ENCODE peak calls at places on chromosome 22, in four cellular contexts. F is Peyer's patch, I is colonic mucosa, W is endodermal cell. G is an unnamed sample.

GRCh38 chr22:37267128-37267587 is 15.2 kb upstream of the CYTH4 start:
- DNase-seq in W (peak), F (peak), I (peak), G (no peak)

GRCh38 chr22:47736166-47737034 is 974.0 kb downstream of the TBC1D22A start:
- DNase-seq in W (no peak), F (no peak), I (no peak), G (no peak)

GRCh38 chr22:41524283-41524682 is 20.0 kb downstream of the POLR3H start:
- DNase-seq in F (peak), W (no peak), I (peak), G (no peak)

GRCh38 chr22:32796865-32797573 is 4.5 kb upstream of the TIMP3 start:
- DNase-seq in W (peak), I (peak), F (peak), G (peak)

GRCh38 chr22:35705141-35705540 is 12.5 kb upstream of the APOL5 start:
- DNase-seq in F (no peak), W (no peak), I (no peak), G (no peak)

GRCh38 chr22:39457047-39457545 is 284 bp downstream of the MGAT3 start:
- DNase-seq in W (no peak), I (no peak), F (no peak), G (no peak)

GRCh38 chr22:39237276-39238123 is 7.3 kb downstream of the PDGFB start:
- DNase-seq in I (peak), W (no peak), F (no peak), G (no peak)

GRCh38 chr22:36497910-36498669 is 8.8 kb downstream of the FOXRED2 start:
- DNase-seq in F (no peak), W (peak), I (no peak), G (peak)

GRCh38 chr22:35930933-35931332 is 97.7 kb downstream of the RBFOX2 start:
- DNase-seq in I (no peak), W (no peak), F (no peak), G (no peak)

GRCh38 chr22:40044870-40045834 is 50.4 kb downstream of the FAM83F start:
- DNase-seq in F (peak), I (peak), W (peak), G (no peak)

GRCh38 chr22:46525681-46526483 is 11.5 kb downstream of the CELSR1 start:
- DNase-seq in W (no peak), F (no peak), I (no peak), G (no peak)

GRCh38 chr22:17489101-17489500 is 74.2 kb upstream of the SLC25A18 start:
- DNase-seq in I (no peak), W (no peak), F (no peak), G (no peak)

GRCh38 chr22:42387631-42388030 is 44.6 kb downstream of the NFAM1 start:
- DNase-seq in W (no peak), F (no peak), I (no peak), G (no peak)

GRCh38 chr22:44616461-44616860 is 85.5 kb upstream of the PRR5 start:
- DNase-seq in W (no peak), F (no peak), I (no peak), G (no peak)

GRCh38 chr22:40997485-40997884 is 46.3 kb downstream of the RBX1 start:
- DNase-seq in W (no peak), I (no peak), F (no peak), G (no peak)

GRCh38 chr22:36512333-36512732 is 5.5 kb upstream of the FOXRED2 start:
- DNase-seq in W (no peak), I (no peak), F (no peak), G (no peak)

GRCh38 chr22:44049369-44050231 is 25.5 kb downstream of the PARVB start:
- DNase-seq in F (no peak), I (no peak), W (peak), G (no peak)

GRCh38 chr22:27461470-27461869 is 340.1 kb downstream of the MN1 start:
- DNase-seq in I (no peak), F (no peak), W (peak), G (no peak)

GRCh38 chr22:20438066-20438677 is 547 bp upstream of the SCARF2 start:
- DNase-seq in W (peak), I (no peak), F (peak), G (peak)
- H3K4me3 ChIP-seq in W (peak), I (peak), F (peak), G (peak)

GRCh38 chr22:50699754-50700386 is 27.2 kb downstream of the SHANK3 start:
- DNase-seq in W (peak), F (no peak), I (no peak), G (no peak)
- H3K27ac ChIP-seq in W (no peak), F (no peak), I (no peak), G (peak)

GRCh38 chr22:31692186-31692886 is 30.3 kb upstream of the PISD start:
- DNase-seq in F (no peak), W (no peak), I (no peak), G (no peak)
- TF ChIP-seq CTCF in F (peak), W (peak), I (no peak), G (no peak)

GRCh38 chr22:30801695-30802094 is 107.0 kb downstream of the OSBP2 start:
- DNase-seq in W (no peak), F (no peak), I (no peak), G (no peak)
- H3K4me3 ChIP-seq in W (no peak), F (no peak), I (no peak), G (peak)

GRCh38 chr22:50550395-50550794 is 4.7 kb downstream of the KLHDC7B start:
- DNase-seq in I (no peak), W (no peak), F (no peak), G (no peak)

GRCh38 chr22:50548046-50548912 is 2.6 kb downstream of the KLHDC7B start:
- DNase-seq in F (peak), I (no peak), W (no peak), G (no peak)

GRCh38 chr22:50547231-50547851 is 1.6 kb downstream of the KLHDC7B start:
- DNase-seq in F (peak), W (no peak), I (no peak), G (no peak)

GRCh38 chr22:50551160-50551752 is 5.6 kb downstream of the KLHDC7B start:
- DNase-seq in I (no peak), W (no peak), F (no peak), G (no peak)

GRCh38 chr22:50548913-50549790 is 3.5 kb downstream of the KLHDC7B start:
- DNase-seq in W (no peak), I (no peak), F (no peak), G (no peak)
- H3K27ac ChIP-seq in W (no peak), I (no peak), F (peak), G (no peak)

G was measured in dorsolateral prefrontal cortex.